ENCODE peak calls at places on chromosomes 13 and 19, in eight cellular contexts. W, F, K, S, A, X, P and J are unnamed samples.

GRCh38 chr19:19215792-19216191 is 4.0 kb downstream of the NCAN start:
- DNase-seq in X (no peak), P (no peak), F (no peak), S (no peak), K (no peak), W (no peak), A (no peak), J (no peak)

GRCh38 chr13:98447881-98448641 is 128.8 kb downstream of the STK24 start:
- DNase-seq in K (no peak), A (no peak), X (peak; percentile 63), F (peak; percentile 12), S (peak; percentile 37), W (peak; percentile 13), P (peak; percentile 59), J (peak; percentile 72)

GRCh38 chr19:5154129-5154798 is 185.4 kb downstream of the KDM4B start:
- DNase-seq in W (peak; percentile 39), P (peak; percentile 50), S (peak; percentile 45), K (peak; percentile 70), A (no peak), X (peak; percentile 26), F (peak; percentile 22), J (peak; percentile 67)

GRCh38 chr13:110593430-110594130 is 21.8 kb upstream of the NAXD start:
- DNase-seq in S (peak; percentile 78), P (no peak), A (no peak), K (no peak), X (no peak), W (peak; percentile 72), F (peak; percentile 71), J (no peak)

GRCh38 chr13:113604186-113604585 is 19.6 kb downstream of the TFDP1 start:
- DNase-seq in P (no peak), A (no peak), S (no peak), X (no peak), K (no peak), F (no peak), W (no peak), J (no peak)

GRCh38 chr19:12400618-12401502 is at the start of gene ZNF799:
- DNase-seq in K (peak; percentile 96), F (peak; percentile 99), A (peak; percentile 80), X (peak; percentile 98), P (peak; percentile 95), S (peak; percentile 97), W (peak; percentile 99), J (peak; percentile 88)

GRCh38 chr13:99813346-99814095 is 158.0 kb downstream of the ZIC5 start:
- DNase-seq in F (no peak), P (no peak), X (no peak), K (no peak), W (no peak), A (no peak), S (no peak), J (no peak)

GRCh38 chr19:44748426-44749254 is at the start of gene BCL3:
- DNase-seq in K (no peak), F (peak; percentile 88), W (peak; percentile 67), X (peak; percentile 65), S (peak; percentile 62), A (no peak), P (peak; percentile 81), J (no peak)

GRCh38 chr13:114015608-114016295 is 41.9 kb upstream of the C13orf46 start:
- DNase-seq in W (peak; percentile 65), K (no peak), S (no peak), P (no peak), A (no peak), F (peak; percentile 35), X (no peak), J (no peak)

GRCh38 chr13:97254809-97255208 is 32.7 kb downstream of the MBNL2 start:
- DNase-seq in W (peak; percentile 79), P (no peak), K (no peak), A (no peak), X (no peak), F (no peak), S (no peak), J (no peak)

GRCh38 chr13:54424344-54424743 is 1395.7 kb downstream of the OLFM4 start:
- DNase-seq in P (no peak), S (no peak), F (no peak), K (no peak), W (no peak), X (no peak), A (no peak), J (no peak)

GRCh38 chr13:95083758-95084157 is 217.5 kb downstream of the ABCC4 start:
- DNase-seq in K (no peak), W (peak; percentile 77), A (peak; percentile 18), X (no peak), S (no peak), F (peak; percentile 56), P (no peak), J (no peak)

GRCh38 chr19:57280165-57280912 is at the start of gene ZNF460:
- DNase-seq in F (peak; percentile 99), A (peak; percentile 89), P (peak; percentile 97), W (peak; percentile 98), X (peak; percentile 96), K (peak; percentile 96), S (peak; percentile 94), J (peak; percentile 94)

GRCh38 chr13:110920038-110920437 is 5.2 kb upstream of the ANKRD10 start:
- DNase-seq in P (no peak), A (no peak), K (no peak), S (no peak), W (peak; percentile 32), F (no peak), X (no peak), J (no peak)

GRCh38 chr13:40189426-40189825 is 477.0 kb downstream of the FOXO1 start:
- DNase-seq in F (no peak), W (no peak), P (no peak), A (no peak), S (no peak), X (no peak), K (no peak), J (no peak)

GRCh38 chr19:18291590-18292459 is 10.4 kb upstream of the JUND start:
- DNase-seq in P (peak; percentile 96), K (no peak), X (peak; percentile 96), F (peak; percentile 93), A (no peak), S (peak; percentile 96), W (peak; percentile 35), J (peak; percentile 64)

GRCh38 chr19:32615569-32615968 is 34.6 kb downstream of the PDCD5 start:
- DNase-seq in A (no peak), K (no peak), X (no peak), F (no peak), W (no peak), P (no peak), S (no peak), J (no peak)

GRCh38 chr19:29088761-29089160 is 124.2 kb downstream of the UQCRFS1 start:
- DNase-seq in X (no peak), S (no peak), K (no peak), F (no peak), A (no peak), W (no peak), P (no peak), J (no peak)

GRCh38 chr13:32624441-32624840 is 38.2 kb downstream of the PDS5B start:
- DNase-seq in F (peak; percentile 8), A (no peak), X (no peak), S (no peak), K (no peak), W (no peak), P (no peak), J (no peak)

GRCh38 chr13:39051157-39051556 is 12.9 kb downstream of the NHLRC3 start:
- DNase-seq in P (no peak), X (no peak), F (peak; percentile 70), A (peak; percentile 8), K (no peak), W (peak; percentile 52), S (peak; percentile 58), J (no peak)
- TF ChIP-seq CTCF in P (no peak), X (peak; percentile 44), F (peak; percentile 49), A (peak; percentile 35), K (peak; percentile 78), W (peak; percentile 61), S (no peak), J (peak; percentile 45)

GRCh38 chr19:13588953-13589833 is 82.9 kb upstream of the CACNA1A start:
- DNase-seq in P (peak; percentile 62), A (no peak), S (peak; percentile 72), X (peak; percentile 36), F (peak; percentile 74), W (peak; percentile 84), K (peak; percentile 89), J (peak; percentile 95)
- TF ChIP-seq CTCF in P (peak; percentile 54), A (peak; percentile 98), S (peak; percentile 82), X (peak; percentile 81), F (peak; percentile 94), W (peak; percentile 99), K (peak; percentile 99), J (peak; percentile 99)

DNA sequence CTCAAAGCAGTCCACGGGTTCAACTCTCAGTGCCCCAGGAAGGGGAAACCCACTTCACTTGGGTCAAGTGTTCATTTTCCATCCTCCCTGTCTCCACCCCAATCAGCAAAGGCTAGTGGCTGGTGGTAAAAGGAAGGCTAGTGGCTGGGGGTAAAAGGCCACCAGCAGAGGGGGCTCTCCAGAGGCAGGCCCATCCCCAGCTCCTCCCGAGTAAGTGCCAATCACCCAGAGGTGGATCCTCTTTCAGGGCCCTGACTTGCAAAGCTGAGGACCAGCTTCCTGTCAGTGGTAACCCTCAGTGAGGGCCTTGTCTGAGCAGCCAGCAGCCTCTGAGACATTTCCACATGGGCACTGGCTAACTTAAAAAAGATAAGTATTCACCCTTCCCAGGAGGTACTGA is 22.0 kb upstream of the TPT1 start:
- DNase-seq in X (no peak), W (no peak), A (no peak), S (peak; percentile 84), K (no peak), P (no peak), F (no peak), J (no peak)
- TF ChIP-seq CTCF in X (no peak), W (no peak), A (no peak), S (peak; percentile 75), K (no peak), P (no peak), F (no peak), J (no peak)

GRCh38 chr19:21164541-21164940 is 22.7 kb downstream of the ZNF431 start:
- DNase-seq in P (no peak), F (no peak), W (no peak), A (no peak), X (no peak), K (no peak), S (no peak), J (no peak)
- TF ChIP-seq CTCF in P (no peak), F (no peak), W (no peak), A (no peak), X (no peak), K (no peak), S (no peak), J (no peak)

DNA sequence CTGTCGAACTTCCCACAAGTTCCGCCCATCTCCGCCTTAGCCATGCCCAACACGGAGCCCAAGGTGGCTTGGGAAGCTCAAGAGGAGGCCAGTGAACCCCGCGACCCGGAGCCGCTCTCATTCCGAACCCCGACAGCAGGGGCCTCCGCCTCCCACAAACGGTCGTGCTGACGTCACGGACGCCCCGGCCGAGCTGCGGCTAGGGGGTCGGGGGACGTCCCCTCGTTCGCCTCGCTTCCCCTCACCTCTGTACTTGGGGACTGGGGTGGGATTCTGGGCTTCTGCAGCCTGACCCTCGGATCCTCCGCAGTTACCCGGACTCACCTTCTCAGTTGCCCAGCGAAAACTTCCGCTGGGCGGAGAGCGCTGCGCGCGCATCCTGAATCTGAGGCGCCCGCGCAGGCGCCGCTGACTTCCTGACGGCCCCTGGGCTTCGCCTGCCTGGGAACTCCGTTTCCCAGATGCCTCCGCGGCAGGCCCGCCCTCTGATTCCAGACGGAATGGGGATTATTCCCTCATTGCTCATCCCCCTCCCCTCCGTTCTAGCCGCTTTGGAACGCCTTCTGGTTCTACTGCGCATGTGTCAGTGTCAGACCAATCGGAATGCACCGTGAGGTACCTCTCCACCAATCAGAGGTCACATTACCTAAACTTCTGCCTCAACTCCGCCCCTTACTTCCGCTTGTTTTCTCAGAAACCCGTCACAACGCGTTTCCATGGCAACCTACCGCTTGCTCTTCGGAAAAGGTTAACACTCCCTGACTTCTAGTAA is at the start of gene VRK3:
- DNase-seq in W (peak; percentile 100), S (peak; percentile 99), X (peak; percentile 99), A (peak; percentile 100), P (peak; percentile 99), K (peak; percentile 99), F (peak; percentile 100), J (peak; percentile 97)
- TF ChIP-seq CTCF in W (no peak), S (no peak), X (peak; percentile 15), A (no peak), P (no peak), K (no peak), F (peak; percentile 18), J (no peak)